ENCODE peak calls at places on chromosome 7, in four cellular contexts. C is activated effector memory CD4-positive, alpha-beta T cell treated with Interleukin-2 at 50 U/mL for 16 hours; E is activated CD8-positive, alpha-beta memory T cell treated with anti-CD3 and anti-CD28 coated beads, Interleukin-2, amount 50 U/mL, for 48 hours; H is AG09309. Z is an unnamed sample.

GRCh38 chr7:122597277-122597676 is 101.6 kb downstream of the RNF133 start:
- DNase-seq in C (no peak), E (no peak), H (no peak), Z (no peak)

GRCh38 chr7:73526892-73527821 is 5.1 kb upstream of the BAZ1B start:
- DNase-seq in C (no peak), E (no peak), H (no peak), Z (no peak)

GRCh38 chr7:154287370-154287769 is 235.2 kb downstream of the DPP6 start:
- DNase-seq in C (no peak), E (no peak), H (no peak), Z (no peak)

GRCh38 chr7:22781230-22781711 is 41.4 kb downstream of the TOMM7 start:
- DNase-seq in C (no peak), E (no peak), H (peak; percentile 83), Z (no peak)

GRCh38 chr7:157470699-157471098 is 133.9 kb downstream of the DNAJB6 start:
- DNase-seq in C (no peak), E (no peak), H (no peak), Z (no peak)

GRCh38 chr7:134902058-134902457 is 84.2 kb upstream of the AGBL3 start:
- DNase-seq in C (no peak), E (no peak), H (no peak), Z (no peak)

GRCh38 chr7:131363719-131364118 is 36.0 kb downstream of the MKLN1 start:
- DNase-seq in C (no peak), E (no peak), H (no peak), Z (no peak)

GRCh38 chr7:92810242-92810611 is 26.1 kb downstream of the CDK6 start:
- DNase-seq in C (no peak), E (no peak), H (no peak), Z (no peak)

GRCh38 chr7:155166673-155167370 is 96.7 kb downstream of the HTR5A start:
- DNase-seq in C (no peak), E (no peak), H (peak; percentile 94), Z (no peak)

GRCh38 chr7:125747966-125748365 is 818.3 kb upstream of the POT1 start:
- DNase-seq in C (no peak), E (no peak), H (no peak), Z (no peak)

GRCh38 chr7:148566736-148567135 is 23.8 kb upstream of the C7orf33 start:
- DNase-seq in C (no peak), E (no peak), H (no peak), Z (no peak)

GRCh38 chr7:97017197-97018125 is 7.2 kb downstream of the DLX5 start:
- DNase-seq in C (no peak), E (no peak), H (no peak), Z (no peak)

Z was measured in sciatic nerve.